ENCODE peak calls at places on chromosomes 11 and 22, in six cellular contexts. G is cardiac fibroblast, L is dorsolateral prefrontal cortex, A is kidney epithelial cell, O is uterus, R is psoas muscle. Y is an unnamed sample.

GRCh38 chr11:120354068-120354467 is 17.9 kb downstream of the ARHGEF12 start:
- DNase-seq in G (peak), L (no peak), A (no peak), O (no peak), R (no peak), Y (no peak)

GRCh38 chr11:60282291-60282690 is 1.8 kb downstream of the MS4A4A start:
- DNase-seq in G (peak), L (no peak), A (no peak), O (no peak), R (no peak), Y (no peak)

GRCh38 chr22:46620588-46621242 is 529 bp downstream of the GRAMD4 start:
- DNase-seq in G (no peak), L (no peak), A (no peak), O (no peak), R (no peak), Y (no peak)

GRCh38 chr11:132056689-132057088 is 686.3 kb downstream of the NTM start:
- DNase-seq in G (peak), L (no peak), A (peak), O (no peak), R (no peak), Y (no peak)

GRCh38 chr22:18012528-18012927 is 11.8 kb downstream of the MICAL3 start:
- DNase-seq in G (peak), L (no peak), A (peak), O (no peak), R (no peak), Y (no peak)

GRCh38 chr22:29722587-29722986 is 2.8 kb downstream of the CABP7 start:
- DNase-seq in G (no peak), L (no peak), A (no peak), O (no peak), R (no peak), Y (no peak)

GRCh38 chr11:75733346-75734107 is 15.9 kb downstream of the MOGAT2 start:
- DNase-seq in G (no peak), L (no peak), A (no peak), O (no peak), R (no peak), Y (no peak)

GRCh38 chr11:70709596-70709995 is 311.3 kb downstream of the CTTN start:
- DNase-seq in G (no peak), L (no peak), A (no peak), O (no peak), R (no peak), Y (no peak)

GRCh38 chr11:69267395-69267805 is 26.6 kb upstream of the MYEOV start:
- DNase-seq in G (no peak), L (no peak), A (no peak), O (no peak), R (no peak), Y (no peak)

GRCh38 chr22:32544953-32545558 is 70.4 kb downstream of the FBXO7 start:
- DNase-seq in G (no peak), L (no peak), A (no peak), O (no peak), R (no peak), Y (no peak)

GRCh38 chr11:74397531-74398243 is 546 bp downstream of the PGM2L1 start:
- DNase-seq in G (peak), L (peak), A (no peak), O (no peak), R (no peak), Y (no peak)

GRCh38 chr22:44667829-44668189 is 34.2 kb upstream of the PRR5 start:
- DNase-seq in G (no peak), L (no peak), A (no peak), O (no peak), R (peak), Y (no peak)

GRCh38 chr11:72454791-72455190 is 20.5 kb upstream of the CLPB start:
- DNase-seq in G (no peak), L (no peak), A (no peak), O (no peak), R (no peak), Y (no peak)

GRCh38 chr22:35656284-35656752 is 8.1 kb downstream of the APOL6 start:
- DNase-seq in G (peak), L (no peak), A (no peak), O (no peak), R (no peak), Y (no peak)

GRCh38 chr11:112315057-112315720 is 54.5 kb upstream of the PLET1 start:
- DNase-seq in G (no peak), L (no peak), A (no peak), O (no peak), R (no peak), Y (no peak)

GRCh38 chr11:35145249-35145648 is 6.3 kb downstream of the CD44 start:
- DNase-seq in G (peak), L (no peak), A (no peak), O (no peak), R (peak), Y (no peak)

GRCh38 chr11:114180301-114181055 is 115.7 kb upstream of the NNMT start:
- DNase-seq in G (no peak), L (no peak), A (no peak), O (no peak), R (peak), Y (no peak)

GRCh38 chr11:3683039-3683438 is 11.9 kb upstream of the CHRNA10 start:
- DNase-seq in G (no peak), L (no peak), A (no peak), O (no peak), R (no peak), Y (no peak)

GRCh38 chr22:45164217-45165123 is 745 bp downstream of the NUP50 start:
- DNase-seq in G (no peak), L (peak), A (no peak), O (peak), R (peak), Y (no peak)

GRCh38 chr11:113496026-113496651 is 20.9 kb upstream of the DRD2 start:
- DNase-seq in G (no peak), L (no peak), A (no peak), O (no peak), R (no peak), Y (no peak)

GRCh38 chr22:24285245-24285644 is 14.6 kb downstream of the SPECC1L start:
- DNase-seq in G (no peak), L (no peak), A (no peak), O (no peak), R (no peak), Y (no peak)

GRCh38 chr11:126008956-126009355 is 53.7 kb downstream of the CDON start:
- DNase-seq in G (no peak), L (no peak), A (no peak), O (no peak), R (no peak), Y (no peak)

GRCh38 chr22:20463324-20464095 is 25.9 kb upstream of the SCARF2 start:
- DNase-seq in G (no peak), L (no peak), A (no peak), O (no peak), R (peak), Y (no peak)

GRCh38 chr22:26541167-26541819 is 29.0 kb upstream of the TFIP11 start:
- DNase-seq in G (no peak), L (no peak), A (no peak), O (no peak), R (no peak), Y (no peak)

GRCh38 chr11:36258730-36259360 is 30.4 kb downstream of the COMMD9 start:
- DNase-seq in G (peak), L (peak), A (peak), O (peak), R (peak), Y (peak)

GRCh38 chr22:47107431-47107830 is 345.0 kb downstream of the TBC1D22A start:
- DNase-seq in G (peak), L (no peak), A (peak), O (no peak), R (no peak), Y (peak)

GRCh38 chr11:118917488-118918127 is 8.1 kb downstream of the BCL9L start:
- DNase-seq in G (peak), L (peak), A (no peak), O (peak), R (peak), Y (peak)
- H3K4me3 ChIP-seq in G (peak), L (peak), A (no peak), O (peak), R (peak), Y (peak)

GRCh38 chr11:77039491-77040400 is 5.5 kb downstream of the B3GNT6 start:
- DNase-seq in G (peak), L (peak), A (no peak), O (no peak), R (no peak), Y (no peak)
- TF ChIP-seq CTCF in G (peak), L (peak), A (peak), O (peak), R (peak), Y (peak)

GRCh38 chr11:6468712-6469495 is 4.8 kb downstream of the TRIM3 start:
- DNase-seq in G (peak), L (peak), A (peak), O (peak), R (peak), Y (no peak)

GRCh38 chr11:6472934-6473333 is 807 bp downstream of the TRIM3 start:
- DNase-seq in G (no peak), L (no peak), A (no peak), O (no peak), R (no peak), Y (no peak)

GRCh38 chr11:6473481-6474422 is at the start of gene TRIM3:
- DNase-seq in G (peak), L (peak), A (peak), O (peak), R (peak), Y (peak)

GRCh38 chr11:6474423-6474792 is 667 bp upstream of the TRIM3 start:
- DNase-seq in G (no peak), L (no peak), A (no peak), O (no peak), R (no peak), Y (no peak)

GRCh38 chr11:6469599-6469998 is 4.1 kb downstream of the TRIM3 start:
- DNase-seq in G (no peak), L (no peak), A (no peak), O (no peak), R (no peak), Y (no peak)
- H3K4me3 ChIP-seq in G (no peak), L (no peak), A (no peak), O (no peak), R (no peak), Y (no peak)

GRCh38 chr22:39526736-39527171 is 5.8 kb downstream of the RPS19BP1 start:
- DNase-seq in G (no peak), L (no peak), A (no peak), O (no peak), R (peak), Y (no peak)
- TF ChIP-seq CTCF in G (no peak), L (no peak), A (no peak), O (no peak), R (no peak), Y (no peak)

Y was measured in AG09309.